ENCODE peak calls at places on chromosomes 4 and X, in six cellular contexts. One of them, this sample, is unnamed.

GRCh38 chr4:121408-122084 is 2.8 kb upstream of the ZNF718 start:
- DNase-seq in PC-3: no peak
- DNase-seq in GM23338: no peak
- DNase-seq in foreskin fibroblast: no peak
- DNase-seq in fibroblast of mammary gland: no peak
- DNase-seq in HL-60: peak; percentile 83
- DNase-seq in this sample: no peak

GRCh38 chr4:83561381-83561780 is 25.5 kb downstream of the GPAT3 start:
- DNase-seq in PC-3: peak; percentile 75
- DNase-seq in GM23338: no peak
- DNase-seq in foreskin fibroblast: peak; percentile 85
- DNase-seq in fibroblast of mammary gland: peak; percentile 85
- DNase-seq in HL-60: peak; percentile 46
- DNase-seq in this sample: peak; percentile 60

GRCh38 chr4:77959566-77960338 is 97.1 kb downstream of the MRPL1 start:
- DNase-seq in PC-3: peak; percentile 64
- DNase-seq in GM23338: peak; percentile 82
- DNase-seq in foreskin fibroblast: peak; percentile 34
- DNase-seq in fibroblast of mammary gland: peak; percentile 76
- DNase-seq in HL-60: peak; percentile 7
- DNase-seq in this sample: peak; percentile 67

GRCh38 chrX:1554469-1555210 is 17.7 kb upstream of the P2RY8 start:
- DNase-seq in PC-3: no peak
- DNase-seq in GM23338: no peak
- DNase-seq in foreskin fibroblast: no peak
- DNase-seq in fibroblast of mammary gland: no peak
- DNase-seq in HL-60: peak; percentile 30
- DNase-seq in this sample: no peak

GRCh38 chrX:95056901-95057300 is 1382.9 kb downstream of the FAM133A start:
- DNase-seq in PC-3: peak; percentile 46
- DNase-seq in GM23338: peak; percentile 9
- DNase-seq in foreskin fibroblast: no peak
- DNase-seq in fibroblast of mammary gland: peak; percentile 59
- DNase-seq in HL-60: no peak
- DNase-seq in this sample: peak; percentile 35

GRCh38 chr4:1448589-1449420 is 42.6 kb upstream of the NKX1-1 start:
- DNase-seq in PC-3: no peak
- DNase-seq in GM23338: no peak
- DNase-seq in foreskin fibroblast: no peak
- DNase-seq in fibroblast of mammary gland: no peak
- DNase-seq in HL-60: no peak
- DNase-seq in this sample: no peak

GRCh38 chr4:162061214-162061613 is 102.6 kb downstream of the FSTL5 start:
- DNase-seq in PC-3: no peak
- DNase-seq in GM23338: peak; percentile 70
- DNase-seq in foreskin fibroblast: no peak
- DNase-seq in fibroblast of mammary gland: no peak
- DNase-seq in HL-60: no peak
- DNase-seq in this sample: no peak

GRCh38 chrX:42759881-42760280 is 18.1 kb downstream of the PPP1R2C start:
- DNase-seq in PC-3: no peak
- DNase-seq in GM23338: no peak
- DNase-seq in foreskin fibroblast: no peak
- DNase-seq in fibroblast of mammary gland: peak; percentile 53
- DNase-seq in HL-60: no peak
- DNase-seq in this sample: peak; percentile 13

GRCh38 chrX:22033818-22034217 is 1.7 kb downstream of the PHEX start:
- DNase-seq in PC-3: no peak
- DNase-seq in GM23338: no peak
- DNase-seq in foreskin fibroblast: no peak
- DNase-seq in fibroblast of mammary gland: no peak
- DNase-seq in HL-60: no peak
- DNase-seq in this sample: no peak

GRCh38 chr4:143358923-143359694 is 22.4 kb downstream of the GAB1 start:
- DNase-seq in PC-3: peak; percentile 91
- DNase-seq in GM23338: no peak
- DNase-seq in foreskin fibroblast: peak; percentile 71
- DNase-seq in fibroblast of mammary gland: peak; percentile 60
- DNase-seq in HL-60: peak; percentile 54
- DNase-seq in this sample: peak; percentile 34

DNA sequence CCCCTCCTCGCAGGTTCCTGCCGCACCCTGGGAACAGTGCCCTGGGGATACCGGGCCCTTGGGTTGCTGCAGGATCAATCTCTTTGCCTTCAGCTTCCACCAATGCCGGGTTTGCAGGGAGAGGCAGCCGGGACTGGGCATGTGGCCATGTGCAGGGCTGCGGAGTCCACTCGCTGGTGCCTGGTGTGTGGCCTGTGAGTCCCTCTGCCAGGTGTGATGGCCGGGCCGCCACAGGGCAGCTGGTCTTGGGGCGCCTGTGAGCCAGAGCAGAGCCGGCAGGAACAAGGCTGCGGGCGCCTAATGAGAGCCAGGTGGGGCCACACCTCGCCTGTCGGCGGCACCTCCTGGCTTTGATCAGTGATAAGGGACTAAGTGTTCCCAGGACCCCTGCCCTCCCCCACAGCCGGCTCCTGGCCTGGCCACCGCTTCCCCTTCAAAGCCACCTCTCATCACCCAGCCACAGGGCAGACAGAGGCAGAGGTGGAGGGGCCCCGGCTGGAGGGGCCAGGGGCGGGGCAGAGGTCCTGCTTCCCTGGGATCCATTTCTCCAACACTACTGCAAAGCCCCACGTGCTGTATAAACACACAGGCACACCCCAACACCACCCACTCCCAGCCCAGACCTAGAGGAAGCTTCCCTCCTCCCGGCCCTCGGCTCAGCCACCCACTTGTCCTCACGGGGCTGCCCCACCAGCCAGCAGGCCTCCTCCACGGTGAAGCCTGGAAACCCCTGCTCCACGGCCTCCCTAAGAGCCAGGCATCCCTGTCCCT is 132.7 kb downstream of the CPZ start:
- DNase-seq in PC-3: no peak
- DNase-seq in GM23338: peak; percentile 26
- DNase-seq in foreskin fibroblast: no peak
- DNase-seq in fibroblast of mammary gland: no peak
- DNase-seq in HL-60: no peak
- DNase-seq in this sample: no peak
- H3K4me3 ChIP-seq in PC-3: no peak overlapping the region
- H3K4me3 ChIP-seq in GM23338: no peak overlapping the region
- H3K4me3 ChIP-seq in foreskin fibroblast: no peak overlapping the region
- H3K4me3 ChIP-seq in fibroblast of mammary gland: no peak overlapping the region
- H3K4me3 ChIP-seq in HL-60: no peak overlapping the region
- H3K4me3 ChIP-seq in this sample: no peak overlapping the region

GRCh38 chrX:124229374-124229773 is 103.1 kb upstream of the TEX13D start:
- DNase-seq in PC-3: no peak
- DNase-seq in GM23338: peak; percentile 28
- DNase-seq in foreskin fibroblast: no peak
- DNase-seq in fibroblast of mammary gland: no peak
- DNase-seq in HL-60: no peak
- DNase-seq in this sample: no peak

GRCh38 chrX:124226129-124226528 is 106.3 kb upstream of the TEX13D start:
- DNase-seq in PC-3: peak; percentile 63
- DNase-seq in GM23338: no peak
- DNase-seq in foreskin fibroblast: no peak
- DNase-seq in fibroblast of mammary gland: no peak
- DNase-seq in HL-60: no peak
- DNase-seq in this sample: no peak

GRCh38 chrX:124231454-124231853 is 101.0 kb upstream of the TEX13D start:
- DNase-seq in PC-3: no peak
- DNase-seq in GM23338: peak; percentile 20
- DNase-seq in foreskin fibroblast: no peak
- DNase-seq in fibroblast of mammary gland: no peak
- DNase-seq in HL-60: no peak
- DNase-seq in this sample: no peak

GRCh38 chrX:124230573-124231300 is 101.7 kb upstream of the TEX13D start:
- DNase-seq in PC-3: no peak
- DNase-seq in GM23338: peak; percentile 10
- DNase-seq in foreskin fibroblast: no peak
- DNase-seq in fibroblast of mammary gland: no peak
- DNase-seq in HL-60: no peak
- DNase-seq in this sample: no peak

DNA sequence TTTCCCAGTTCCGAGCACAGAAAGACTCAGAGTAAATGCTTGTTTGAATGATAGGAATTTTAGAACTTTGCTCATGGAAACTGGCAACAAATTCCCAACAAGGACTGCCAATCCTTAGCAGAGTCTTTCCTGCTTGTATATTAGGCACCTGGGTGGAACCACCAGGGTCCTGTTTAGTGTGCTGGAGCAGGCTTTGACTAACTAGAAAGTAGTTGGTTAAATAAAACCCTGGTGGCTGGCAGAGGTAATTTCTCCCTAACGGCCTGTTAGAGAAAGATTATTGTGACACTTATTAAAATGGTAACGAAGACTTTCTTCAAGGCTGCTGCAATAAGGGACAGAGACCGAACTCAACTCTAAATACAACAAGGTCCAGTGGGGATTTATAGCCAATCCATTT is 103.6 kb upstream of the TEX13D start:
- DNase-seq in PC-3: no peak
- DNase-seq in GM23338: peak; percentile 41
- DNase-seq in foreskin fibroblast: no peak
- DNase-seq in fibroblast of mammary gland: no peak
- DNase-seq in HL-60: no peak
- DNase-seq in this sample: no peak
- TF ChIP-seq CTCF in PC-3: no peak
- TF ChIP-seq CTCF in GM23338: peak; percentile 37
- TF ChIP-seq CTCF in foreskin fibroblast: no peak
- TF ChIP-seq CTCF in fibroblast of mammary gland: no peak
- TF ChIP-seq CTCF in HL-60: no peak
- TF ChIP-seq CTCF in this sample: no peak

GRCh38 chr4:138851626-138852443 is 163.7 kb upstream of the NOCT start:
- DNase-seq in PC-3: no peak
- DNase-seq in GM23338: peak; percentile 60
- DNase-seq in foreskin fibroblast: no peak
- DNase-seq in fibroblast of mammary gland: no peak
- DNase-seq in HL-60: no peak
- DNase-seq in this sample: no peak
- H3K4me3 ChIP-seq in PC-3: no peak overlapping the region
- H3K4me3 ChIP-seq in GM23338: peak overlapping the region; percentile 44
- H3K4me3 ChIP-seq in foreskin fibroblast: peak overlapping the region; percentile 3
- H3K4me3 ChIP-seq in fibroblast of mammary gland: no peak overlapping the region
- H3K4me3 ChIP-seq in HL-60: no peak overlapping the region
- H3K4me3 ChIP-seq in this sample: no peak overlapping the region

GRCh38 chr4:94334962-94335361 is 7.7 kb downstream of the HPGDS start:
- DNase-seq in PC-3: peak; percentile 79
- DNase-seq in GM23338: peak; percentile 15
- DNase-seq in foreskin fibroblast: no peak
- DNase-seq in fibroblast of mammary gland: no peak
- DNase-seq in HL-60: no peak
- DNase-seq in this sample: no peak

GRCh38 chr4:94333864-94334263 is 8.8 kb downstream of the HPGDS start:
- DNase-seq in PC-3: no peak
- DNase-seq in GM23338: no peak
- DNase-seq in foreskin fibroblast: no peak
- DNase-seq in fibroblast of mammary gland: no peak
- DNase-seq in HL-60: no peak
- DNase-seq in this sample: no peak

GRCh38 chr4:94334519-94334918 is 8.1 kb downstream of the HPGDS start:
- DNase-seq in PC-3: no peak
- DNase-seq in GM23338: no peak
- DNase-seq in foreskin fibroblast: no peak
- DNase-seq in fibroblast of mammary gland: no peak
- DNase-seq in HL-60: no peak
- DNase-seq in this sample: no peak

GRCh38 chr4:94329933-94330332 is 12.7 kb downstream of the HPGDS start:
- DNase-seq in PC-3: no peak
- DNase-seq in GM23338: no peak
- DNase-seq in foreskin fibroblast: no peak
- DNase-seq in fibroblast of mammary gland: no peak
- DNase-seq in HL-60: no peak
- DNase-seq in this sample: no peak

GRCh38 chr4:94332983-94333590 is 9.5 kb downstream of the HPGDS start:
- DNase-seq in PC-3: peak; percentile 9
- DNase-seq in GM23338: peak; percentile 64
- DNase-seq in foreskin fibroblast: no peak
- DNase-seq in fibroblast of mammary gland: no peak
- DNase-seq in HL-60: no peak
- DNase-seq in this sample: no peak
- TF ChIP-seq CTCF in PC-3: peak; percentile 49
- TF ChIP-seq CTCF in GM23338: peak; percentile 48
- TF ChIP-seq CTCF in foreskin fibroblast: no peak
- TF ChIP-seq CTCF in fibroblast of mammary gland: no peak
- TF ChIP-seq CTCF in HL-60: no peak
- TF ChIP-seq CTCF in this sample: no peak

GRCh38 chr4:7909966-7910720 is 29.5 kb downstream of the AFAP1 start:
- DNase-seq in PC-3: peak; percentile 11
- DNase-seq in GM23338: no peak
- DNase-seq in foreskin fibroblast: peak; percentile 56
- DNase-seq in fibroblast of mammary gland: peak; percentile 81
- DNase-seq in HL-60: no peak
- DNase-seq in this sample: peak; percentile 83
- H3K4me3 ChIP-seq in PC-3: no peak overlapping the region
- H3K4me3 ChIP-seq in GM23338: no peak overlapping the region
- H3K4me3 ChIP-seq in foreskin fibroblast: peak overlapping the region; percentile 30
- H3K4me3 ChIP-seq in fibroblast of mammary gland: peak overlapping the region; percentile 6
- H3K4me3 ChIP-seq in HL-60: no peak overlapping the region
- H3K4me3 ChIP-seq in this sample: peak overlapping the region; percentile 54

DNA sequence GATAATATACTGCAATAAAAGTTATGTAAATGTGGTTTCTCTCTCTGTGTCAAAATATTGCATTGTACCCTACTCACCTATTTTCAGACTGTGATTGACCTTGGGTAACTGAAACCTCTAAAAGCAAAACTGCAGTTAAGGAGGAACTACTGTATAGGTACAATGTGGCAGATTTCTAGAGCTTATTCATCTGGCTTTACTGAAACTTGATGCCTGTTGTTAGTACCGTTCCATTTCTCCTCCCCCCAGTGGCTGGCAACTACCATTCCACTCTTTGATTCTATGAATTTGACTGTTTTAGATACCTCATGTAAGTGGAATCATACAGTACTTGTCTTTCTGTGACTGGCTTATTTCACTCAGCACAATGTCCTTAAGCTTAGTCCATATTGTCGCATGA is 61.9 kb downstream of the HOPX start:
- DNase-seq in PC-3: peak; percentile 56
- DNase-seq in GM23338: peak; percentile 13
- DNase-seq in foreskin fibroblast: peak; percentile 50
- DNase-seq in fibroblast of mammary gland: peak; percentile 42
- DNase-seq in HL-60: no peak
- DNase-seq in this sample: no peak
- TF ChIP-seq CTCF in PC-3: peak; percentile 44
- TF ChIP-seq CTCF in GM23338: no peak
- TF ChIP-seq CTCF in foreskin fibroblast: no peak
- TF ChIP-seq CTCF in fibroblast of mammary gland: peak; percentile 25
- TF ChIP-seq CTCF in HL-60: no peak
- TF ChIP-seq CTCF in this sample: no peak